ENCODE peak calls at places on chromosomes 1 and 21, in five cellular contexts. A is Caki2; D is hippocampal formation; I is activated naive CD4-positive, alpha-beta T cell treated with anti-CD3 and anti-CD28 coated beads for 36 hours; Z is A172. E is an unnamed sample.

GRCh38 chr21:24011087-24011486 is 1596.2 kb downstream of the MRPL39 start:
- DNase-seq in A (no peak), D (no peak), I (no peak), Z (no peak), E (no peak)

GRCh38 chr1:8395433-8395866 is 77.5 kb downstream of the SLC45A1 start:
- DNase-seq in A (no peak), D (no peak), I (peak), Z (no peak), E (no peak)

GRCh38 chr1:156549831-156550230 is 22.5 kb downstream of the IQGAP3 start:
- DNase-seq in A (no peak), D (no peak), I (no peak), Z (no peak), E (no peak)

GRCh38 chr1:221437171-221437570 is 304.7 kb downstream of the DUSP10 start:
- DNase-seq in A (no peak), D (no peak), I (no peak), Z (no peak), E (no peak)

GRCh38 chr1:59768752-59769411 is 45.9 kb upstream of the HOOK1 start:
- DNase-seq in A (no peak), D (no peak), I (no peak), Z (no peak), E (peak)

GRCh38 chr1:162230096-162230495 is 146.6 kb downstream of the SPATA46 start:
- DNase-seq in A (no peak), D (peak), I (no peak), Z (peak), E (peak)

GRCh38 chr1:80444171-80444570 is 1356.6 kb upstream of the ADGRL2 start:
- DNase-seq in A (no peak), D (no peak), I (no peak), Z (no peak), E (no peak)

GRCh38 chr1:169508432-169509338 is 22.9 kb upstream of the SLC19A2 start:
- DNase-seq in A (no peak), D (no peak), I (no peak), Z (no peak), E (peak)

GRCh38 chr1:11693917-11694316 is 2.4 kb downstream of the DRAXIN start:
- DNase-seq in A (no peak), D (no peak), I (no peak), Z (no peak), E (no peak)

GRCh38 chr1:5751833-5752714 is 240.2 kb downstream of the NPHP4 start:
- DNase-seq in A (no peak), D (no peak), I (no peak), Z (no peak), E (no peak)

GRCh38 chr1:209845405-209845725 is 17.6 kb downstream of the UTP25 start:
- DNase-seq in A (no peak), D (no peak), I (no peak), Z (no peak), E (no peak)

GRCh38 chr1:1462318-1462966 is 9.1 kb upstream of the ATAD3B start:
- DNase-seq in A (peak), D (no peak), I (peak), Z (no peak), E (peak)

GRCh38 chr21:38503588-38503987 is 5.3 kb upstream of the ERG start:
- DNase-seq in A (no peak), D (no peak), I (no peak), Z (no peak), E (no peak)

GRCh38 chr1:70319750-70320149 is 34.8 kb downstream of the ANKRD13C start:
- DNase-seq in A (peak), D (no peak), I (no peak), Z (peak), E (peak)

GRCh38 chr1:201259476-201260235 is 23.6 kb upstream of the PKP1 start:
- DNase-seq in A (no peak), D (no peak), I (no peak), Z (no peak), E (peak)

GRCh38 chr1:165116732-165117131 is 239.8 kb downstream of the LMX1A start:
- DNase-seq in A (peak), D (no peak), I (no peak), Z (peak), E (peak)

GRCh38 chr1:221987860-221988520 is 246.1 kb upstream of the DUSP10 start:
- DNase-seq in A (peak), D (no peak), I (no peak), Z (peak), E (peak)

GRCh38 chr1:213986020-213986924 is 1.5 kb upstream of the PROX1 start:
- DNase-seq in A (no peak), D (no peak), I (no peak), Z (no peak), E (peak)

GRCh38 chr1:45843474-45843905 is 40.1 kb downstream of the MAST2 start:
- DNase-seq in A (peak), D (no peak), I (no peak), Z (no peak), E (peak)

GRCh38 chr21:37915941-37916794 is at the start of gene KCNJ6:
- DNase-seq in A (peak), D (no peak), I (peak), Z (peak), E (no peak)

GRCh38 chr1:185795181-185795580 is 61.0 kb downstream of the HMCN1 start:
- DNase-seq in A (no peak), D (no peak), I (no peak), Z (no peak), E (no peak)

GRCh38 chr1:180176965-180177364 is 22.3 kb downstream of the QSOX1 start:
- DNase-seq in A (no peak), D (no peak), I (no peak), Z (no peak), E (no peak)

GRCh38 chr1:117143856-117144255 is 22.3 kb upstream of the TRIM45 start:
- DNase-seq in A (no peak), D (no peak), I (no peak), Z (no peak), E (no peak)

GRCh38 chr1:214248294-214249082 is 32.5 kb upstream of the SMYD2 start:
- DNase-seq in A (no peak), D (no peak), I (no peak), Z (no peak), E (no peak)

GRCh38 chr1:150389650-150390049 is 25.7 kb downstream of the RPRD2 start:
- DNase-seq in A (no peak), D (no peak), I (no peak), Z (no peak), E (peak)

GRCh38 chr1:27637052-27637451 is 2.1 kb upstream of the FGR start:
- DNase-seq in A (no peak), D (no peak), I (peak), Z (peak), E (no peak)

GRCh38 chr1:109484519-109484975 is 842 bp downstream of the ATXN7L2 start:
- DNase-seq in A (no peak), D (no peak), I (no peak), Z (no peak), E (peak)

GRCh38 chr1:169507413-169507812 is 21.7 kb upstream of the SLC19A2 start:
- DNase-seq in A (no peak), D (no peak), I (no peak), Z (no peak), E (no peak)

GRCh38 chr1:192303029-192303428 is 13.8 kb upstream of the RGS21 start:
- DNase-seq in A (no peak), D (no peak), I (no peak), Z (peak), E (no peak)

GRCh38 chr1:153122831-153123421 is 9.6 kb upstream of the SPRR2F start:
- DNase-seq in A (no peak), D (no peak), I (no peak), Z (no peak), E (no peak)

GRCh38 chr1:151540021-151540981 is at the start of gene TUFT1:
- DNase-seq in A (peak), D (peak), I (peak), Z (peak), E (peak)

GRCh38 chr1:110612060-110612745 is 6.0 kb upstream of the KCNA2 start:
- DNase-seq in A (no peak), D (no peak), I (no peak), Z (no peak), E (peak)

GRCh38 chr1:151511636-151512215 is 539 bp downstream of the CGN start:
- DNase-seq in A (no peak), D (peak), I (peak), Z (peak), E (peak)

GRCh38 chr1:86419277-86419903 is 4.6 kb upstream of the CLCA2 start:
- DNase-seq in A (peak), D (peak), I (peak), Z (no peak), E (peak)

E was measured in DMS53.